ENCODE peak calls at places on chromosomes 16 and 17, in eight cellular contexts. One of them, this sample, is unnamed.

GRCh38 chr16:21952793-21953540 is at the start of gene UQCRC2:
- DNase-seq in AG09309: peak
- DNase-seq in Panc1: peak
- DNase-seq in neural progenitor cell: peak
- DNase-seq in fibroblast of lung: peak
- DNase-seq in A673: peak
- DNase-seq in HFF-Myc: peak
- DNase-seq in CD8-positive, alpha-beta memory T cell: peak
- DNase-seq in this sample: peak

GRCh38 chr16:11156401-11156800 is 99.6 kb downstream of the SOCS1 start:
- DNase-seq in neural progenitor cell: no peak
- DNase-seq in Panc1: no peak
- DNase-seq in A673: no peak
- DNase-seq in HFF-Myc: no peak
- DNase-seq in CD8-positive, alpha-beta memory T cell: no peak
- DNase-seq in fibroblast of lung: no peak
- DNase-seq in AG09309: no peak
- DNase-seq in this sample: no peak

GRCh38 chr16:64180136-64180900 is 941.5 kb downstream of the CDH11 start:
- DNase-seq in neural progenitor cell: no peak
- DNase-seq in CD8-positive, alpha-beta memory T cell: no peak
- DNase-seq in AG09309: no peak
- DNase-seq in fibroblast of lung: no peak
- DNase-seq in HFF-Myc: no peak
- DNase-seq in Panc1: no peak
- DNase-seq in A673: no peak
- DNase-seq in this sample: no peak

GRCh38 chr17:38853292-38854219 is at the start of gene RPL23:
- DNase-seq in AG09309: peak
- DNase-seq in fibroblast of lung: peak
- DNase-seq in CD8-positive, alpha-beta memory T cell: peak
- DNase-seq in neural progenitor cell: peak
- DNase-seq in A673: peak
- DNase-seq in HFF-Myc: peak
- DNase-seq in Panc1: peak
- DNase-seq in this sample: peak

GRCh38 chr16:66264311-66265105 is 102.0 kb upstream of the CDH5 start:
- DNase-seq in AG09309: no peak
- DNase-seq in Panc1: no peak
- DNase-seq in fibroblast of lung: peak
- DNase-seq in neural progenitor cell: no peak
- DNase-seq in CD8-positive, alpha-beta memory T cell: no peak
- DNase-seq in A673: no peak
- DNase-seq in HFF-Myc: no peak
- DNase-seq in this sample: no peak

GRCh38 chr16:77882359-77882758 is 94.0 kb downstream of the VAT1L start:
- DNase-seq in A673: no peak
- DNase-seq in neural progenitor cell: no peak
- DNase-seq in AG09309: peak
- DNase-seq in Panc1: no peak
- DNase-seq in HFF-Myc: no peak
- DNase-seq in CD8-positive, alpha-beta memory T cell: no peak
- DNase-seq in fibroblast of lung: peak
- DNase-seq in this sample: no peak

GRCh38 chr16:85556456-85557082 is 56.6 kb upstream of the GSE1 start:
- DNase-seq in fibroblast of lung: peak
- DNase-seq in A673: peak
- DNase-seq in neural progenitor cell: peak
- DNase-seq in HFF-Myc: no peak
- DNase-seq in AG09309: no peak
- DNase-seq in Panc1: no peak
- DNase-seq in CD8-positive, alpha-beta memory T cell: peak
- DNase-seq in this sample: no peak

GRCh38 chr17:81066072-81066471 is 31.1 kb downstream of the BAIAP2 start:
- DNase-seq in fibroblast of lung: no peak
- DNase-seq in A673: no peak
- DNase-seq in HFF-Myc: no peak
- DNase-seq in Panc1: no peak
- DNase-seq in AG09309: no peak
- DNase-seq in CD8-positive, alpha-beta memory T cell: no peak
- DNase-seq in neural progenitor cell: no peak
- DNase-seq in this sample: no peak

GRCh38 chr16:88453621-88454314 is 688 bp downstream of the ZFPM1 start:
- DNase-seq in AG09309: no peak
- DNase-seq in fibroblast of lung: no peak
- DNase-seq in neural progenitor cell: peak
- DNase-seq in A673: peak
- DNase-seq in HFF-Myc: no peak
- DNase-seq in CD8-positive, alpha-beta memory T cell: no peak
- DNase-seq in Panc1: no peak
- DNase-seq in this sample: no peak

GRCh38 chr16:49980166-49980565 is 44.9 kb upstream of the CNEP1R1 start:
- DNase-seq in neural progenitor cell: no peak
- DNase-seq in CD8-positive, alpha-beta memory T cell: no peak
- DNase-seq in AG09309: no peak
- DNase-seq in A673: no peak
- DNase-seq in Panc1: no peak
- DNase-seq in fibroblast of lung: peak
- DNase-seq in HFF-Myc: no peak
- DNase-seq in this sample: no peak

GRCh38 chr17:4256952-4257351 is 6.8 kb downstream of the ANKFY1 start:
- DNase-seq in HFF-Myc: no peak
- DNase-seq in AG09309: no peak
- DNase-seq in Panc1: no peak
- DNase-seq in CD8-positive, alpha-beta memory T cell: no peak
- DNase-seq in fibroblast of lung: peak
- DNase-seq in A673: no peak
- DNase-seq in neural progenitor cell: no peak
- DNase-seq in this sample: no peak

GRCh38 chr16:72501739-72502653 is 330.0 kb upstream of the PMFBP1 start:
- DNase-seq in fibroblast of lung: peak
- DNase-seq in A673: peak
- DNase-seq in AG09309: peak
- DNase-seq in Panc1: peak
- DNase-seq in HFF-Myc: peak
- DNase-seq in neural progenitor cell: peak
- DNase-seq in CD8-positive, alpha-beta memory T cell: peak
- DNase-seq in this sample: peak

GRCh38 chr17:37796081-37796480 is 51.2 kb upstream of the HNF1B start:
- DNase-seq in A673: no peak
- DNase-seq in Panc1: no peak
- DNase-seq in CD8-positive, alpha-beta memory T cell: no peak
- DNase-seq in neural progenitor cell: no peak
- DNase-seq in fibroblast of lung: no peak
- DNase-seq in AG09309: no peak
- DNase-seq in HFF-Myc: no peak
- DNase-seq in this sample: no peak

GRCh38 chr16:17657037-17657436 is 186.3 kb upstream of the XYLT1 start:
- DNase-seq in HFF-Myc: no peak
- DNase-seq in CD8-positive, alpha-beta memory T cell: no peak
- DNase-seq in fibroblast of lung: no peak
- DNase-seq in AG09309: no peak
- DNase-seq in neural progenitor cell: no peak
- DNase-seq in Panc1: no peak
- DNase-seq in A673: no peak
- DNase-seq in this sample: no peak

GRCh38 chr17:10193632-10194031 is 4.8 kb downstream of the GAS7 start:
- DNase-seq in fibroblast of lung: no peak
- DNase-seq in CD8-positive, alpha-beta memory T cell: no peak
- DNase-seq in AG09309: no peak
- DNase-seq in A673: no peak
- DNase-seq in Panc1: no peak
- DNase-seq in neural progenitor cell: no peak
- DNase-seq in HFF-Myc: no peak
- DNase-seq in this sample: no peak

GRCh38 chr17:7083592-7083991 is 3.5 kb upstream of the CLEC10A start:
- DNase-seq in Panc1: no peak
- DNase-seq in AG09309: no peak
- DNase-seq in CD8-positive, alpha-beta memory T cell: no peak
- DNase-seq in fibroblast of lung: peak
- DNase-seq in A673: no peak
- DNase-seq in HFF-Myc: no peak
- DNase-seq in neural progenitor cell: no peak
- DNase-seq in this sample: no peak

GRCh38 chr16:11392041-11392581 is 46.9 kb downstream of the RMI2 start:
- DNase-seq in Panc1: no peak
- DNase-seq in fibroblast of lung: no peak
- DNase-seq in A673: no peak
- DNase-seq in AG09309: no peak
- DNase-seq in neural progenitor cell: no peak
- DNase-seq in CD8-positive, alpha-beta memory T cell: no peak
- DNase-seq in HFF-Myc: no peak
- DNase-seq in this sample: no peak

GRCh38 chr17:9887521-9887920 is 17.6 kb downstream of the RCVRN start:
- DNase-seq in Panc1: no peak
- DNase-seq in AG09309: no peak
- DNase-seq in CD8-positive, alpha-beta memory T cell: no peak
- DNase-seq in A673: no peak
- DNase-seq in neural progenitor cell: no peak
- DNase-seq in fibroblast of lung: no peak
- DNase-seq in HFF-Myc: no peak
- DNase-seq in this sample: no peak

GRCh38 chr16:73956592-73957495 is 339.8 kb upstream of the PSMD7 start:
- DNase-seq in CD8-positive, alpha-beta memory T cell: no peak
- DNase-seq in fibroblast of lung: peak
- DNase-seq in neural progenitor cell: peak
- DNase-seq in Panc1: peak
- DNase-seq in A673: peak
- DNase-seq in HFF-Myc: peak
- DNase-seq in AG09309: peak
- DNase-seq in this sample: peak

GRCh38 chr17:1021147-1021546 is 24.2 kb downstream of the TIMM22 start:
- DNase-seq in neural progenitor cell: no peak
- DNase-seq in A673: no peak
- DNase-seq in CD8-positive, alpha-beta memory T cell: no peak
- DNase-seq in AG09309: no peak
- DNase-seq in fibroblast of lung: no peak
- DNase-seq in Panc1: no peak
- DNase-seq in HFF-Myc: no peak
- DNase-seq in this sample: no peak

GRCh38 chr17:6574689-6575595 is 18.6 kb upstream of the PITPNM3 start:
- DNase-seq in AG09309: no peak
- DNase-seq in Panc1: no peak
- DNase-seq in CD8-positive, alpha-beta memory T cell: no peak
- DNase-seq in neural progenitor cell: peak
- DNase-seq in HFF-Myc: peak
- DNase-seq in fibroblast of lung: peak
- DNase-seq in A673: no peak
- DNase-seq in this sample: no peak

GRCh38 chr17:17751489-17751995 is 70.3 kb downstream of the RAI1 start:
- DNase-seq in CD8-positive, alpha-beta memory T cell: no peak
- DNase-seq in fibroblast of lung: no peak
- DNase-seq in AG09309: no peak
- DNase-seq in neural progenitor cell: no peak
- DNase-seq in Panc1: no peak
- DNase-seq in HFF-Myc: no peak
- DNase-seq in A673: no peak
- DNase-seq in this sample: no peak

DNA sequence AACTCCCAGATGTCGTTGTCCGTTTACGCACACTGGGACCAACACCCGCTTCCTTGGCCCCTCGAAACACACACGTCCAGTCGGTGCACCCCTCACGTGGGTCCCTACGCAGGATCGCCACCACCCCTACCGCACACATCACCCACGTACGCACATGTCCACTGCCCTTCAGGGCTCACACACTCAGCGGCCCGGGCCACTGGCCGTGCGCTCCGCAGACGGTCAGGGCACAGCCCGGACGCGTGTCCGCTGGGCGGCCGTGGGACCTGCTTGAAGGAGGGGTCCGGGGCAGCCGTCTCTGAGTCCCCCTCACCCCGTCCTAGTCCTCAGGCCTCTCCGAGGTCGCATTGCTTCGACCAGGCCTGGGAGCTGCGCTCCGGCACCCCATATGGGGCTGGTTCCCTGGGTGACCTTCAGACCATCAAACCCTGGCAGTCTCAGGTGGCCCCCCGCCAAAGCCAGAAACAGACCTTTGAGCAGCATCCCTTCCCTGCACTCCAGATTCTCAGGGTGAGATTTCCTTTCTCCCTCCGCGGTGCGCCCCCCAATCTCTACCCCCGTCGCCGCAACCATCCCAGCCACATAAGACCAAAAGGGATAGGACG is 910 bp upstream of the GPRC5B start:
- DNase-seq in fibroblast of lung: no peak
- DNase-seq in CD8-positive, alpha-beta memory T cell: no peak
- DNase-seq in HFF-Myc: no peak
- DNase-seq in Panc1: no peak
- DNase-seq in neural progenitor cell: no peak
- DNase-seq in A673: no peak
- DNase-seq in AG09309: no peak
- DNase-seq in this sample: no peak
- H3K4me3 ChIP-seq in fibroblast of lung: peak
- H3K4me3 ChIP-seq in CD8-positive, alpha-beta memory T cell: peak
- H3K4me3 ChIP-seq in HFF-Myc: peak
- H3K4me3 ChIP-seq in Panc1: peak
- H3K4me3 ChIP-seq in neural progenitor cell: no peak
- H3K4me3 ChIP-seq in A673: peak
- H3K4me3 ChIP-seq in AG09309: peak
- H3K4me3 ChIP-seq in this sample: peak

GRCh38 chr16:24845726-24846547 is at the start of gene SLC5A11:
- DNase-seq in fibroblast of lung: no peak
- DNase-seq in CD8-positive, alpha-beta memory T cell: no peak
- DNase-seq in AG09309: no peak
- DNase-seq in A673: no peak
- DNase-seq in Panc1: no peak
- DNase-seq in neural progenitor cell: no peak
- DNase-seq in HFF-Myc: no peak
- DNase-seq in this sample: no peak
- H3K4me3 ChIP-seq in fibroblast of lung: no peak
- H3K4me3 ChIP-seq in CD8-positive, alpha-beta memory T cell: no peak
- H3K4me3 ChIP-seq in AG09309: no peak
- H3K4me3 ChIP-seq in A673: no peak
- H3K4me3 ChIP-seq in Panc1: no peak
- H3K4me3 ChIP-seq in neural progenitor cell: no peak
- H3K4me3 ChIP-seq in HFF-Myc: no peak
- H3K4me3 ChIP-seq in this sample: no peak

GRCh38 chr16:2507052-2507678 is 6.6 kb upstream of the ATP6V0C start:
- DNase-seq in AG09309: no peak
- DNase-seq in A673: no peak
- DNase-seq in Panc1: no peak
- DNase-seq in HFF-Myc: no peak
- DNase-seq in CD8-positive, alpha-beta memory T cell: no peak
- DNase-seq in fibroblast of lung: no peak
- DNase-seq in neural progenitor cell: no peak
- DNase-seq in this sample: no peak
- H3K4me3 ChIP-seq in AG09309: no peak
- H3K4me3 ChIP-seq in A673: no peak
- H3K4me3 ChIP-seq in Panc1: no peak
- H3K4me3 ChIP-seq in HFF-Myc: no peak
- H3K4me3 ChIP-seq in CD8-positive, alpha-beta memory T cell: no peak
- H3K4me3 ChIP-seq in fibroblast of lung: no peak
- H3K4me3 ChIP-seq in neural progenitor cell: no peak
- H3K4me3 ChIP-seq in this sample: no peak

DNA sequence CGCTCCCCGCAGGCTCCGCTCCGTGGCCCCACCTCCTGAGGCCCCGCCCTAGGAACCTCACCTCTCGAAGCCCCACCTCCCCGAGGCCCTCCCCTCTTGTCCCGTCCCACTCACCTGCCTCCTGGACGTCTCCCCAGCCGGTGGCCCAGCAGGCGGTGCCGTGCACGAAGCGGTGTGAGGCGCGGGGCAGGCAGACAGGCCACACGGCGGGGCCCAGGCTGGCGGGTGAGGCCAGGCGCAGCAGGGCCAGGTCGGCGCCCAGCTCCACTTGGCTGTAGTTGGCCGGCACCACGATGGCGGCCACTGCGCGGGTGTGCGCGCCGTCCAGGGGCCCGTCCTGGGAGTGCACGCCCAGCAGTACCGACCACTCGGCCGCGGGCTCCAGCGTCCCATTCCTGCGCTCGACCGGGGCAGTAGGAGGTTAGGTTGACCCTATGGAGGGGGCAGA is 1.6 kb downstream of the PRSS36 start:
- DNase-seq in CD8-positive, alpha-beta memory T cell: no peak
- DNase-seq in A673: no peak
- DNase-seq in AG09309: no peak
- DNase-seq in Panc1: no peak
- DNase-seq in neural progenitor cell: peak
- DNase-seq in fibroblast of lung: no peak
- DNase-seq in HFF-Myc: no peak
- DNase-seq in this sample: no peak
- H3K4me3 ChIP-seq in CD8-positive, alpha-beta memory T cell: no peak
- H3K4me3 ChIP-seq in A673: no peak
- H3K4me3 ChIP-seq in AG09309: no peak
- H3K4me3 ChIP-seq in Panc1: peak
- H3K4me3 ChIP-seq in neural progenitor cell: peak
- H3K4me3 ChIP-seq in fibroblast of lung: no peak
- H3K4me3 ChIP-seq in HFF-Myc: no peak
- H3K4me3 ChIP-seq in this sample: no peak